ENCODE peak calls at places on chromosomes 12 and 14, in four cellular contexts. One of them, this sample, is unnamed.

GRCh38 chr12:111953455-111953854 is 59.5 kb downstream of the TMEM116 start:
- DNase-seq in posterior vena cava: no peak
- DNase-seq in fibroblast of the conjunctiva: peak; percentile 22
- DNase-seq in stimulated activated CD4-positive, alpha-beta T cell treated with anti-CD3 and anti-CD28 coated beads, TNF-alpha, amount 100 ng/mL, for 48 hours: no peak
- DNase-seq in this sample: no peak

GRCh38 chr12:122137681-122138080 is 36.3 kb downstream of the IL31 start:
- DNase-seq in stimulated activated CD4-positive, alpha-beta T cell treated with anti-CD3 and anti-CD28 coated beads, TNF-alpha, amount 100 ng/mL, for 48 hours: no peak
- DNase-seq in fibroblast of the conjunctiva: no peak
- DNase-seq in posterior vena cava: no peak
- DNase-seq in this sample: no peak

GRCh38 chr12:21656931-21657335 is 709 bp downstream of the LDHB start:
- DNase-seq in stimulated activated CD4-positive, alpha-beta T cell treated with anti-CD3 and anti-CD28 coated beads, TNF-alpha, amount 100 ng/mL, for 48 hours: no peak
- DNase-seq in posterior vena cava: no peak
- DNase-seq in fibroblast of the conjunctiva: peak; percentile 24
- DNase-seq in this sample: peak; percentile 56

GRCh38 chr14:74737753-74738325 is 24.9 kb downstream of the FCF1 start:
- DNase-seq in posterior vena cava: no peak
- DNase-seq in stimulated activated CD4-positive, alpha-beta T cell treated with anti-CD3 and anti-CD28 coated beads, TNF-alpha, amount 100 ng/mL, for 48 hours: no peak
- DNase-seq in fibroblast of the conjunctiva: no peak
- DNase-seq in this sample: no peak

GRCh38 chr12:47024463-47024862 is 55.0 kb upstream of the PCED1B start:
- DNase-seq in fibroblast of the conjunctiva: no peak
- DNase-seq in stimulated activated CD4-positive, alpha-beta T cell treated with anti-CD3 and anti-CD28 coated beads, TNF-alpha, amount 100 ng/mL, for 48 hours: no peak
- DNase-seq in posterior vena cava: no peak
- DNase-seq in this sample: no peak

GRCh38 chr12:132610896-132611602 is 667 bp upstream of the LRCOL1 start:
- DNase-seq in stimulated activated CD4-positive, alpha-beta T cell treated with anti-CD3 and anti-CD28 coated beads, TNF-alpha, amount 100 ng/mL, for 48 hours: no peak
- DNase-seq in posterior vena cava: no peak
- DNase-seq in fibroblast of the conjunctiva: no peak
- DNase-seq in this sample: no peak

GRCh38 chr14:24430143-24430681 is 458 bp downstream of the KHNYN start:
- DNase-seq in posterior vena cava: peak; percentile 95
- DNase-seq in fibroblast of the conjunctiva: peak; percentile 79
- DNase-seq in stimulated activated CD4-positive, alpha-beta T cell treated with anti-CD3 and anti-CD28 coated beads, TNF-alpha, amount 100 ng/mL, for 48 hours: peak; percentile 40
- DNase-seq in this sample: peak; percentile 51

GRCh38 chr12:44837114-44837800 is 38.9 kb downstream of the NELL2 start:
- DNase-seq in posterior vena cava: no peak
- DNase-seq in stimulated activated CD4-positive, alpha-beta T cell treated with anti-CD3 and anti-CD28 coated beads, TNF-alpha, amount 100 ng/mL, for 48 hours: no peak
- DNase-seq in fibroblast of the conjunctiva: no peak
- DNase-seq in this sample: no peak

GRCh38 chr14:22888662-22889061 is 5.6 kb downstream of the REM2 start:
- DNase-seq in fibroblast of the conjunctiva: no peak
- DNase-seq in posterior vena cava: no peak
- DNase-seq in stimulated activated CD4-positive, alpha-beta T cell treated with anti-CD3 and anti-CD28 coated beads, TNF-alpha, amount 100 ng/mL, for 48 hours: no peak
- DNase-seq in this sample: no peak

GRCh38 chr14:84785997-84786396 is 743.9 kb upstream of the FLRT2 start:
- DNase-seq in stimulated activated CD4-positive, alpha-beta T cell treated with anti-CD3 and anti-CD28 coated beads, TNF-alpha, amount 100 ng/mL, for 48 hours: no peak
- DNase-seq in posterior vena cava: no peak
- DNase-seq in fibroblast of the conjunctiva: no peak
- DNase-seq in this sample: no peak

GRCh38 chr14:36086629-36087380 is 89.7 kb downstream of the PTCSC3 start:
- DNase-seq in fibroblast of the conjunctiva: peak; percentile 16
- DNase-seq in posterior vena cava: no peak
- DNase-seq in stimulated activated CD4-positive, alpha-beta T cell treated with anti-CD3 and anti-CD28 coated beads, TNF-alpha, amount 100 ng/mL, for 48 hours: no peak
- DNase-seq in this sample: no peak

GRCh38 chr12:49028666-49029275 is 10.2 kb upstream of the PRKAG1 start:
- DNase-seq in fibroblast of the conjunctiva: no peak
- DNase-seq in stimulated activated CD4-positive, alpha-beta T cell treated with anti-CD3 and anti-CD28 coated beads, TNF-alpha, amount 100 ng/mL, for 48 hours: no peak
- DNase-seq in posterior vena cava: no peak
- DNase-seq in this sample: no peak

This sample was measured in Kasumi-1.